ENCODE peak calls at places on chromosomes 1 and 21, in nine cellular contexts. Y is neural crest cell, L is stromal cell of bone marrow, S is lung microvascular endothelial cell, P is NCI-H510A treated with DMSO at 0.1 percent for 48 hours, W is mammary epithelial cell, C is C1 segment of cervical spinal cord, A is iris pigment epithelial cell, Q is Right ventricle myocardium superior. U is an unnamed sample.

GRCh38 chr1:229749992-229750391 is 123.9 kb downstream of the URB2 start:
- DNase-seq in L (no peak), Y (no peak), W (no peak), Q (no peak), C (no peak), A (no peak), S (no peak), P (no peak), U (no peak)

GRCh38 chr1:217311766-217312165 is 319.1 kb downstream of the GPATCH2 start:
- DNase-seq in P (no peak), W (no peak), C (no peak), Q (no peak), A (peak; percentile 43), Y (no peak), S (no peak), L (no peak), U (no peak)

GRCh38 chr1:119829636-119830035 is 18.4 kb upstream of the REG4 start:
- DNase-seq in P (peak; percentile 80), A (no peak), W (no peak), Y (no peak), L (no peak), S (no peak), Q (no peak), C (no peak), U (no peak)

GRCh38 chr1:39153684-39154083 is 50.8 kb upstream of the MACF1 start:
- DNase-seq in Y (no peak), C (no peak), W (no peak), P (no peak), A (no peak), S (no peak), Q (no peak), L (no peak), U (no peak)

GRCh38 chr1:169868978-169869377 is 24.7 kb downstream of the SCYL3 start:
- DNase-seq in Q (no peak), Y (no peak), L (no peak), S (no peak), A (no peak), P (no peak), W (no peak), C (no peak), U (no peak)

GRCh38 chr1:34175737-34176136 is 970 bp upstream of the C1orf94 start:
- DNase-seq in P (no peak), W (no peak), S (no peak), L (no peak), A (no peak), Y (no peak), C (no peak), Q (no peak), U (no peak)

GRCh38 chr1:113929750-113930498 is 800 bp downstream of the HIPK1 start:
- DNase-seq in L (no peak), Q (peak; percentile 64), S (peak; percentile 56), W (peak; percentile 44), Y (peak; percentile 32), A (peak; percentile 31), P (peak; percentile 5), C (peak; percentile 57), U (peak; percentile 68)

GRCh38 chr21:31873275-31873695 is 465 bp downstream of the HUNK start:
- DNase-seq in C (no peak), P (peak; percentile 34), W (no peak), Q (no peak), S (no peak), L (no peak), A (no peak), Y (peak; percentile 50), U (no peak)

GRCh38 chr1:223332997-223333396 is 31.0 kb downstream of the SUSD4 start:
- DNase-seq in P (no peak), A (no peak), Q (no peak), S (no peak), Y (no peak), L (no peak), C (no peak), W (no peak), U (no peak)

GRCh38 chr1:38028671-38029070 is 16.1 kb downstream of the UTP11 start:
- DNase-seq in A (no peak), C (no peak), S (no peak), P (no peak), Q (no peak), Y (no peak), L (no peak), W (no peak), U (no peak)

GRCh38 chr1:26530898-26531598 is 1.5 kb downstream of the RPS6KA1 start:
- DNase-seq in W (peak; percentile 97), A (peak; percentile 71), L (no peak), S (peak; percentile 33), P (peak; percentile 65), Q (no peak), Y (no peak), C (peak; percentile 50), U (no peak)

GRCh38 chr1:157965584-157965983 is 27.9 kb upstream of the KIRREL1 start:
- DNase-seq in A (no peak), C (no peak), Q (no peak), P (no peak), L (no peak), S (no peak), Y (no peak), W (no peak), U (no peak)

GRCh38 chr1:63322944-63323865 is 838 bp downstream of the FOXD3 start:
- DNase-seq in W (peak; percentile 21), Q (peak; percentile 43), P (peak; percentile 63), S (peak; percentile 24), Y (peak; percentile 46), A (no peak), L (no peak), C (no peak), U (peak; percentile 55)